ENCODE peak calls at places on chromosomes 5 and 9, in five cellular contexts. One of them, this sample, is unnamed.

GRCh38 chr9:84315278-84315877 is 25.2 kb downstream of the SLC28A3 start:
- DNase-seq in Panc1: peak
- DNase-seq in heart right ventricle: peak
- DNase-seq in dorsolateral prefrontal cortex: no peak
- DNase-seq in brain microvascular endothelial cell: peak
- DNase-seq in this sample: no peak

GRCh38 chr5:61816146-61816545 is 484.1 kb downstream of the ZSWIM6 start:
- DNase-seq in Panc1: no peak
- DNase-seq in heart right ventricle: no peak
- DNase-seq in dorsolateral prefrontal cortex: no peak
- DNase-seq in brain microvascular endothelial cell: no peak
- DNase-seq in this sample: no peak

GRCh38 chr5:5132185-5132584 is 7.9 kb upstream of the ADAMTS16 start:
- DNase-seq in Panc1: no peak
- DNase-seq in heart right ventricle: no peak
- DNase-seq in dorsolateral prefrontal cortex: no peak
- DNase-seq in brain microvascular endothelial cell: no peak
- DNase-seq in this sample: no peak

GRCh38 chr5:32147959-32148358 is 26.2 kb downstream of the GOLPH3 start:
- DNase-seq in Panc1: no peak
- DNase-seq in heart right ventricle: no peak
- DNase-seq in dorsolateral prefrontal cortex: no peak
- DNase-seq in brain microvascular endothelial cell: no peak
- DNase-seq in this sample: no peak

GRCh38 chr9:138043411-138044345 is 166.1 kb downstream of the CACNA1B start:
- DNase-seq in Panc1: no peak
- DNase-seq in heart right ventricle: no peak
- DNase-seq in dorsolateral prefrontal cortex: no peak
- DNase-seq in brain microvascular endothelial cell: no peak
- DNase-seq in this sample: no peak

GRCh38 chr5:32779754-32780415 is 68.8 kb downstream of the NPR3 start:
- DNase-seq in Panc1: no peak
- DNase-seq in heart right ventricle: no peak
- DNase-seq in dorsolateral prefrontal cortex: no peak
- DNase-seq in brain microvascular endothelial cell: no peak
- DNase-seq in this sample: no peak

GRCh38 chr5:175686826-175687225 is 29.0 kb downstream of the HRH2 start:
- DNase-seq in Panc1: no peak
- DNase-seq in heart right ventricle: no peak
- DNase-seq in dorsolateral prefrontal cortex: peak
- DNase-seq in brain microvascular endothelial cell: no peak
- DNase-seq in this sample: no peak

GRCh38 chr9:134005381-134005780 is 13.3 kb upstream of the VAV2 start:
- DNase-seq in Panc1: no peak
- DNase-seq in heart right ventricle: no peak
- DNase-seq in dorsolateral prefrontal cortex: no peak
- DNase-seq in brain microvascular endothelial cell: no peak
- DNase-seq in this sample: no peak

GRCh38 chr5:113034182-113034773 is 57.7 kb downstream of the DCP2 start:
- DNase-seq in Panc1: no peak
- DNase-seq in heart right ventricle: no peak
- DNase-seq in dorsolateral prefrontal cortex: no peak
- DNase-seq in brain microvascular endothelial cell: peak
- DNase-seq in this sample: no peak

GRCh38 chr5:93622240-93622885 is 39.3 kb downstream of the NR2F1 start:
- DNase-seq in Panc1: no peak
- DNase-seq in heart right ventricle: no peak
- DNase-seq in dorsolateral prefrontal cortex: no peak
- DNase-seq in brain microvascular endothelial cell: peak
- DNase-seq in this sample: no peak

GRCh38 chr5:142944140-142944539 is 174.0 kb downstream of the ARHGAP26 start:
- DNase-seq in Panc1: no peak
- DNase-seq in heart right ventricle: no peak
- DNase-seq in dorsolateral prefrontal cortex: no peak
- DNase-seq in brain microvascular endothelial cell: no peak
- DNase-seq in this sample: no peak

GRCh38 chr9:1115370-1115769 is 65.2 kb downstream of the DMRT2 start:
- DNase-seq in Panc1: no peak
- DNase-seq in heart right ventricle: no peak
- DNase-seq in dorsolateral prefrontal cortex: no peak
- DNase-seq in brain microvascular endothelial cell: no peak
- DNase-seq in this sample: no peak

GRCh38 chr5:176545737-176546509 is 3.2 kb upstream of the CDHR2 start:
- DNase-seq in Panc1: no peak
- DNase-seq in heart right ventricle: no peak
- DNase-seq in dorsolateral prefrontal cortex: no peak
- DNase-seq in brain microvascular endothelial cell: no peak
- DNase-seq in this sample: no peak

GRCh38 chr9:23721466-23721865 is 104.6 kb downstream of the ELAVL2 start:
- DNase-seq in Panc1: no peak
- DNase-seq in heart right ventricle: no peak
- DNase-seq in dorsolateral prefrontal cortex: no peak
- DNase-seq in brain microvascular endothelial cell: no peak
- DNase-seq in this sample: no peak

GRCh38 chr9:94927762-94928158 is 201.3 kb downstream of the AOPEP start:
- DNase-seq in Panc1: no peak
- DNase-seq in heart right ventricle: no peak
- DNase-seq in dorsolateral prefrontal cortex: no peak
- DNase-seq in brain microvascular endothelial cell: no peak
- DNase-seq in this sample: no peak

GRCh38 chr5:152994040-152994439 is 496.4 kb upstream of the GRIA1 start:
- DNase-seq in Panc1: no peak
- DNase-seq in heart right ventricle: no peak
- DNase-seq in dorsolateral prefrontal cortex: no peak
- DNase-seq in brain microvascular endothelial cell: no peak
- DNase-seq in this sample: no peak

GRCh38 chr9:129661029-129661428 is 4.4 kb upstream of the PRRX2 start:
- DNase-seq in Panc1: no peak
- DNase-seq in heart right ventricle: no peak
- DNase-seq in dorsolateral prefrontal cortex: no peak
- DNase-seq in brain microvascular endothelial cell: no peak
- DNase-seq in this sample: no peak

GRCh38 chr9:2231831-2232230 is 216.7 kb downstream of the SMARCA2 start:
- DNase-seq in Panc1: no peak
- DNase-seq in heart right ventricle: no peak
- DNase-seq in dorsolateral prefrontal cortex: no peak
- DNase-seq in brain microvascular endothelial cell: peak
- DNase-seq in this sample: no peak

GRCh38 chr9:114691956-114692295 is 9.9 kb upstream of the TEX48 start:
- DNase-seq in Panc1: no peak
- DNase-seq in heart right ventricle: no peak
- DNase-seq in dorsolateral prefrontal cortex: no peak
- DNase-seq in brain microvascular endothelial cell: no peak
- DNase-seq in this sample: no peak

GRCh38 chr9:114694719-114695269 is 12.8 kb upstream of the TEX48 start:
- DNase-seq in Panc1: no peak
- DNase-seq in heart right ventricle: no peak
- DNase-seq in dorsolateral prefrontal cortex: no peak
- DNase-seq in brain microvascular endothelial cell: no peak
- DNase-seq in this sample: no peak

GRCh38 chr9:114691046-114691955 is 9.3 kb upstream of the TEX48 start:
- DNase-seq in Panc1: peak
- DNase-seq in heart right ventricle: no peak
- DNase-seq in dorsolateral prefrontal cortex: no peak
- DNase-seq in brain microvascular endothelial cell: peak
- DNase-seq in this sample: peak

GRCh38 chr9:114694146-114694545 is 12.2 kb upstream of the TEX48 start:
- DNase-seq in Panc1: no peak
- DNase-seq in heart right ventricle: no peak
- DNase-seq in dorsolateral prefrontal cortex: no peak
- DNase-seq in brain microvascular endothelial cell: no peak
- DNase-seq in this sample: no peak

DNA sequence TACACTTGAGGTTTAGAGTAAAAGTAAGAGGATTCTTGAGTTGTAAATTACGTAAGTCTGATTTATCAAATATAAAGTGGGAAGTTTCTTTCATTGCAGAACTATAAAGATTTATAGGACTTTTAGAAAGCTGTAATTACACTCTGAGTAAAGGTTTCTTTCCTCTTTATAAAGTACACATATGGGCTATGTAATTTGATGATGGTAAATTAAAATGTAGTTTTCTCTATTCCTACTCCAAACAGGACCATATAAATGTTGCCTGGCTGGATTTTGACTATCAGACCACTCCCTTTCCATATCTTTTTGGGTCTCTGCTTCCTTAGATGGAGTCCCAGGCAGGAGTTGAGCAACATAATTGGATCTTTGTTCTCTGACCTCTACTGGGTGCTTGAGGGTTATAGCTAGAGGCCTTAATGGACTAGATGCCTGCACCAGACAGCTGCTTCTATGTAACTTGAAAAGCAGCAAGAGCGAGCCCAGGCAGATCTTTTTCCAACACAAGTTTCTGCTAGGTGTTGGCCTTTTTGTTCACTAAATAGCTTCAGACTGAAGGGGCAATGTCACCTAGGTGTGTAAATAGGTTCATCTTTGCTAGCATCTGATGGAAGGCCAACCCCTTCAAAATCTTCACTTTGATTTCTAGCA is 11.4 kb upstream of the TEX48 start:
- DNase-seq in Panc1: no peak
- DNase-seq in heart right ventricle: no peak
- DNase-seq in dorsolateral prefrontal cortex: no peak
- DNase-seq in brain microvascular endothelial cell: no peak
- DNase-seq in this sample: no peak
- H3K27ac ChIP-seq in Panc1: no peak
- H3K27ac ChIP-seq in heart right ventricle: no peak
- H3K27ac ChIP-seq in dorsolateral prefrontal cortex: no peak
- H3K27ac ChIP-seq in brain microvascular endothelial cell: no peak
- H3K27ac ChIP-seq in this sample: no peak

DNA sequence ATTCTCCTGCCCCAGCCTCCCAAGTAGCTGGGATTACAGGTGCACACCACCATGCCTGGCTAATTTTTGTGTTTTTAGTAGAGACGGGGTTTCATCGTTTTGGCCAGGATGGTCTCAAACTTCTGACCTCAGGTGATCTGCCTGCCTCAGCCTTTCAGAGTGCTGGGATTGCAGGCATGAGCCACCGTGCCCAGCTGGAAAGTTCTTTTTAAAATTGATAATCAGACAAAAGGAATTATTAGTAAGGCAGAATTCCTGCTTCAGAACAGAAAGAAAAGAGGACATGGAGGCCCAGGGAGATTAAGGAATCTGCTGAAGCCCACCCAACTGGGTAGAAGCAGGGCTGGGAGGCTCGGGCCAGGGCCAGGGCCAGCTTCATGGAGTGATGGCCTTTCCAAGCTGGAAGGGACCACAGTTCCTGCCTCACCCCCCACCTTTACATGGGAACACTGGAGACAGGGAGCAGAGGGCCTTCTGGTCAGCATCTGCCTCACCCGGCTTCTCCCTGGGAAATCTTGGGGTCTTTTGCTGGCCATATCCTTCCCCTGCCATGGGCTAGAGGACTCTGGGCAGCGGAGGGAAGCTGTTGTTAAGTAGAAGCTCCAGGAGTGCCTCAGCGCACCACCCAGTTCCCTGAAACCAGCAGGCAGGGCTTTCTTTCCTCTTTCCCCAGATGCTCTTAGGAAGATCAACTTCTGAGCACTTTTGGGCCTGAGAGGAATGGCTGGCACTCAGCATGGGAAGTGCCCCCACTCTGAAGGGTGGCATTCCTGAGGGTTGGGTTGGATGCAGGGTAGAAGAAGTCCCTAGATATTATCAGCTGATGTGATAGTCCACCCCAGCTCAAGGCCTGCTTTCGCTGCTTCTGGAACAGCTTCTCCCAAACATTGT is 70.1 kb downstream of the RGS3 start:
- DNase-seq in Panc1: no peak
- DNase-seq in heart right ventricle: no peak
- DNase-seq in dorsolateral prefrontal cortex: peak
- DNase-seq in brain microvascular endothelial cell: no peak
- DNase-seq in this sample: no peak
- H3K27ac ChIP-seq in Panc1: no peak
- H3K27ac ChIP-seq in heart right ventricle: peak
- H3K27ac ChIP-seq in dorsolateral prefrontal cortex: no peak
- H3K27ac ChIP-seq in brain microvascular endothelial cell: no peak
- H3K27ac ChIP-seq in this sample: peak

GRCh38 chr9:125541840-125542243 is 165.2 kb downstream of the MAPKAP1 start:
- DNase-seq in Panc1: no peak
- DNase-seq in heart right ventricle: peak
- DNase-seq in dorsolateral prefrontal cortex: no peak
- DNase-seq in brain microvascular endothelial cell: no peak
- DNase-seq in this sample: no peak

GRCh38 chr9:125544474-125544873 is 162.5 kb downstream of the MAPKAP1 start:
- DNase-seq in Panc1: no peak
- DNase-seq in heart right ventricle: no peak
- DNase-seq in dorsolateral prefrontal cortex: no peak
- DNase-seq in brain microvascular endothelial cell: no peak
- DNase-seq in this sample: no peak

GRCh38 chr9:125538092-125538473 is 168.9 kb downstream of the MAPKAP1 start:
- DNase-seq in Panc1: no peak
- DNase-seq in heart right ventricle: no peak
- DNase-seq in dorsolateral prefrontal cortex: no peak
- DNase-seq in brain microvascular endothelial cell: peak
- DNase-seq in this sample: no peak

GRCh38 chr9:125537442-125538091 is 169.4 kb downstream of the MAPKAP1 start:
- DNase-seq in Panc1: no peak
- DNase-seq in heart right ventricle: no peak
- DNase-seq in dorsolateral prefrontal cortex: no peak
- DNase-seq in brain microvascular endothelial cell: no peak
- DNase-seq in this sample: no peak

DNA sequence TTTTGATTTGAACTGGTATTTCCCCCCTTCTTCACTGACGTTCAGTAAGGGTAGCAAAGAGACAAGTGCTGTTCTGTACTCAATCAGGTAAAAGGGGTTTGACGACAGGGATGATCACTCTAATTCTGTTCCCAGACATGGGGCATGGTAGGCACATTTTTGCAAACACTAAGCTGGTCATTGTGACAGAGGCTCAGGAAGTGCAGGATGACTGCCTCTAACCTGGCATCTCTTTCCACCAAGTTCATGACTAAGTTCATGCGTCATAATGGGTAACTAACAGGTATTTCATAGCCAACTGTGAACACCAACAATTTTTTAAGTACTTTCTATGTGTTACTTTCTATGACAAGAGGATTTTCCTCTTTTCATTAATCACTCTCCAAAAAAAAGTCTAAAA is 166.5 kb downstream of the MAPKAP1 start:
- DNase-seq in Panc1: no peak
- DNase-seq in heart right ventricle: no peak
- DNase-seq in dorsolateral prefrontal cortex: no peak
- DNase-seq in brain microvascular endothelial cell: no peak
- DNase-seq in this sample: no peak
- H3K27ac ChIP-seq in Panc1: no peak
- H3K27ac ChIP-seq in heart right ventricle: no peak
- H3K27ac ChIP-seq in dorsolateral prefrontal cortex: no peak
- H3K27ac ChIP-seq in brain microvascular endothelial cell: no peak
- H3K27ac ChIP-seq in this sample: no peak

GRCh38 chr9:110189001-110189400 is 19.0 kb downstream of the C9orf152 start:
- DNase-seq in Panc1: no peak
- DNase-seq in heart right ventricle: no peak
- DNase-seq in dorsolateral prefrontal cortex: no peak
- DNase-seq in brain microvascular endothelial cell: no peak
- DNase-seq in this sample: peak

GRCh38 chr9:110189559-110190311 is 18.2 kb downstream of the C9orf152 start:
- DNase-seq in Panc1: no peak
- DNase-seq in heart right ventricle: no peak
- DNase-seq in dorsolateral prefrontal cortex: no peak
- DNase-seq in brain microvascular endothelial cell: no peak
- DNase-seq in this sample: no peak

GRCh38 chr9:110185806-110186205 is 22.2 kb downstream of the C9orf152 start:
- DNase-seq in Panc1: no peak
- DNase-seq in heart right ventricle: no peak
- DNase-seq in dorsolateral prefrontal cortex: no peak
- DNase-seq in brain microvascular endothelial cell: no peak
- DNase-seq in this sample: no peak

GRCh38 chr9:110186254-110186653 is 21.7 kb downstream of the C9orf152 start:
- DNase-seq in Panc1: no peak
- DNase-seq in heart right ventricle: no peak
- DNase-seq in dorsolateral prefrontal cortex: no peak
- DNase-seq in brain microvascular endothelial cell: no peak
- DNase-seq in this sample: no peak

GRCh38 chr9:110187126-110187525 is 20.8 kb downstream of the C9orf152 start:
- DNase-seq in Panc1: no peak
- DNase-seq in heart right ventricle: no peak
- DNase-seq in dorsolateral prefrontal cortex: no peak
- DNase-seq in brain microvascular endothelial cell: no peak
- DNase-seq in this sample: no peak
- H3K27ac ChIP-seq in Panc1: no peak
- H3K27ac ChIP-seq in heart right ventricle: no peak
- H3K27ac ChIP-seq in dorsolateral prefrontal cortex: no peak
- H3K27ac ChIP-seq in brain microvascular endothelial cell: no peak
- H3K27ac ChIP-seq in this sample: no peak

This sample was measured in caudate nucleus.